ENCODE peak calls at places on chromosomes 2 and 18, in nine cellular contexts. U, A, B, X, I, O, T, K and L are unnamed samples.

GRCh38 chr2:21372654-21373053 is 248.9 kb downstream of the TDRD15 start:
- DNase-seq in U (no peak), A (no peak), B (no peak), X (no peak), I (no peak), O (no peak), T (no peak), K (no peak), L (peak; percentile 10)

GRCh38 chr2:217160978-217161973 is 301.4 kb upstream of the TNP1 start:
- DNase-seq in U (no peak), A (no peak), B (no peak), X (no peak), I (no peak), O (no peak), T (no peak), K (no peak), L (no peak)

GRCh38 chr18:72543362-72544055 is 633 bp downstream of the CBLN2 start:
- DNase-seq in U (no peak), A (no peak), B (no peak), X (no peak), I (no peak), O (no peak), T (no peak), K (no peak), L (no peak)

GRCh38 chr2:30225131-30225762 is 6.1 kb upstream of the LBH start:
- DNase-seq in U (peak; percentile 39), A (no peak), B (no peak), X (no peak), I (peak; percentile 62), O (no peak), T (no peak), K (peak; percentile 28), L (peak; percentile 68)

GRCh38 chr2:206858972-206859739 is 80.2 kb upstream of the CPO start:
- DNase-seq in U (no peak), A (no peak), B (no peak), X (no peak), I (no peak), O (no peak), T (no peak), K (no peak), L (peak; percentile 78)

GRCh38 chr2:100286318-100286717 is 36.0 kb downstream of the LONRF2 start:
- DNase-seq in U (no peak), A (no peak), B (no peak), X (no peak), I (no peak), O (no peak), T (no peak), K (no peak), L (no peak)

GRCh38 chr2:105007367-105007766 is 30.5 kb upstream of the MRPS9 start:
- DNase-seq in U (no peak), A (no peak), B (no peak), X (no peak), I (no peak), O (no peak), T (no peak), K (no peak), L (no peak)

GRCh38 chr2:88100489-88100858 is 27.4 kb downstream of the FABP1 start:
- DNase-seq in U (no peak), A (no peak), B (no peak), X (no peak), I (no peak), O (no peak), T (no peak), K (no peak), L (no peak)

GRCh38 chr2:120564213-120565094 is 171.2 kb upstream of the GLI2 start:
- DNase-seq in U (no peak), A (no peak), B (no peak), X (no peak), I (no peak), O (no peak), T (no peak), K (no peak), L (no peak)

GRCh38 chr18:73824684-73825083 is 322.9 kb downstream of the FBXO15 start:
- DNase-seq in U (no peak), A (peak; percentile 17), B (no peak), X (no peak), I (no peak), O (no peak), T (no peak), K (no peak), L (no peak)

GRCh38 chr2:155310589-155310988 is 612.1 kb downstream of the KCNJ3 start:
- DNase-seq in U (no peak), A (no peak), B (no peak), X (peak; percentile 42), I (no peak), O (no peak), T (no peak), K (no peak), L (peak; percentile 28)

GRCh38 chr18:36066731-36067117 is 635 bp downstream of the RPRD1A start:
- DNase-seq in U (no peak), A (no peak), B (no peak), X (no peak), I (no peak), O (no peak), T (no peak), K (no peak), L (no peak)

GRCh38 chr2:120486946-120487345 is 141.0 kb downstream of the INHBB start:
- DNase-seq in U (no peak), A (no peak), B (no peak), X (no peak), I (no peak), O (no peak), T (no peak), K (no peak), L (no peak)

GRCh38 chr18:14092625-14093361 is 39.4 kb downstream of the ZNF519 start:
- DNase-seq in U (no peak), A (no peak), B (no peak), X (no peak), I (no peak), O (no peak), T (no peak), K (no peak), L (no peak)

GRCh38 chr18:6482198-6482977 is 67.7 kb upstream of the L3MBTL4 start:
- DNase-seq in U (no peak), A (peak; percentile 14), B (no peak), X (no peak), I (peak; percentile 92), O (peak; percentile 2), T (no peak), K (no peak), L (no peak)

GRCh38 chr18:56112013-56112749 is 524.2 kb upstream of the TCF4 start:
- DNase-seq in U (no peak), A (peak; percentile 21), B (no peak), X (no peak), I (no peak), O (peak; percentile 12), T (no peak), K (no peak), L (no peak)

GRCh38 chr2:181916726-181917377 is 25.3 kb downstream of the ITPRID2 start:
- DNase-seq in U (no peak), A (no peak), B (no peak), X (no peak), I (no peak), O (no peak), T (no peak), K (no peak), L (no peak)

GRCh38 chr2:214126135-214126534 is 284.7 kb upstream of the VWC2L start:
- DNase-seq in U (no peak), A (no peak), B (no peak), X (no peak), I (no peak), O (no peak), T (no peak), K (no peak), L (no peak)

GRCh38 chr2:169254774-169255173 is 107.6 kb downstream of the LRP2 start:
- DNase-seq in U (no peak), A (no peak), B (no peak), X (no peak), I (no peak), O (no peak), T (no peak), K (peak; percentile 7), L (no peak)

GRCh38 chr2:234681206-234681605 is 184.3 kb upstream of the ARL4C start:
- DNase-seq in U (no peak), A (no peak), B (no peak), X (no peak), I (no peak), O (no peak), T (no peak), K (no peak), L (no peak)

GRCh38 chr2:227455200-227455599 is 16.8 kb upstream of the AGFG1 start:
- DNase-seq in U (no peak), A (no peak), B (no peak), X (no peak), I (no peak), O (no peak), T (no peak), K (no peak), L (no peak)

GRCh38 chr2:100275200-100275589 is 47.1 kb downstream of the LONRF2 start:
- DNase-seq in U (no peak), A (no peak), B (no peak), X (no peak), I (no peak), O (no peak), T (no peak), K (no peak), L (no peak)

GRCh38 chr18:3218817-3219216 is 951 bp downstream of the MYOM1 start:
- DNase-seq in U (no peak), A (no peak), B (no peak), X (no peak), I (no peak), O (no peak), T (no peak), K (no peak), L (no peak)
- H3K4me3 ChIP-seq in U (no peak overlapping the region), A (no peak overlapping the region), B (peak overlapping the region; percentile 68), X (peak overlapping the region; percentile 67), I (peak overlapping the region; percentile 86), O (no peak overlapping the region), T (no peak overlapping the region), K (no peak overlapping the region), L (no peak overlapping the region)

GRCh38 chr2:54618646-54619565 is 104.6 kb upstream of the EML6 start:
- DNase-seq in U (no peak), A (no peak), B (no peak), X (peak; percentile 18), I (no peak), O (no peak), T (no peak), K (no peak), L (no peak)
- H3K4me3 ChIP-seq in U (no peak overlapping the region), A (no peak overlapping the region), B (no peak overlapping the region), X (peak overlapping the region; percentile 30), I (no peak overlapping the region), O (no peak overlapping the region), T (no peak overlapping the region), K (no peak overlapping the region), L (no peak overlapping the region)

DNA sequence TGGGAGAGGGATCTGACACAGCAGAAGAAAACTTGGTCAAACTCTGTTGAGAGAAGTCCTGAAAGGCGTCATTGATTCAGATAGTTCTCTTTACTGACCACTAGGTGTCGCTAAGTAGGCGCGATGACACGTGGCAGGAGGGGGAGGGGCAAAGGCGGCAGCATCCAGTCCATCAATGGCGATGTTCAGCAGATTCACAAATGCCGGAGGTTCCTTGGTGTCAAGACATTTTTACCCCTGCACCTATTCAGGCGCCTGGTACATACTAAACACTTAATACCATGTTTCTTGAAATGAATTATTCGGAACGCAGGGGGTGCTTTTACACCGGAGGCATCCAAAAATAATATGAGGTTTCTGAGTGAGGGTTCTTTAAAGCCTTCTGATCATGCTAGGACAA is 3.0 kb upstream of the PLEK start:
- DNase-seq in U (peak; percentile 74), A (peak; percentile 14), B (no peak), X (peak; percentile 12), I (peak; percentile 89), O (peak; percentile 82), T (peak; percentile 58), K (no peak), L (peak; percentile 75)
- H3K4me3 ChIP-seq in U (peak overlapping the region; percentile 16), A (no peak overlapping the region), B (no peak overlapping the region), X (no peak overlapping the region), I (no peak overlapping the region), O (peak overlapping the region; percentile 23), T (no peak overlapping the region), K (no peak overlapping the region), L (no peak overlapping the region)

GRCh38 chr2:23663730-23664005 is 263.3 kb downstream of the ATAD2B start:
- DNase-seq in U (no peak), A (no peak), B (no peak), X (no peak), I (no peak), O (no peak), T (no peak), K (no peak), L (no peak)
- H3K4me3 ChIP-seq in U (no peak overlapping the region), A (no peak overlapping the region), B (peak overlapping the region; percentile 59), X (peak overlapping the region; percentile 67), I (peak overlapping the region; percentile 38), O (no peak overlapping the region), T (peak overlapping the region; percentile 55), K (no peak overlapping the region), L (no peak overlapping the region)